ENCODE peak calls at places on chromosomes 4 and X, in seven cellular contexts. I is left ventricle myocardium inferior; O is GM13976; G is stimulated activated CD8-positive, alpha-beta memory T cell treated with anti-CD3 and anti-CD28 coated beads, Interleukin-7, amount 100 ng/mL, for 4 hours; C is naive B cell; E is HCT116; V is IMR-90. K is an unnamed sample.

GRCh38 chr4:8391972-8392371 is 48.6 kb downstream of the ACOX3 start:
- DNase-seq in I (peak), O (peak), G (no peak), C (no peak), E (no peak), V (peak), K (peak)

GRCh38 chrX:111445485-111445884 is 33.5 kb upstream of the DCX start:
- DNase-seq in I (no peak), O (peak), G (no peak), C (peak), E (peak), V (peak), K (peak)

GRCh38 chrX:11406109-11406755 is 113.0 kb downstream of the AMELX start:
- DNase-seq in I (no peak), O (no peak), G (no peak), C (no peak), E (no peak), V (peak), K (no peak)

GRCh38 chr4:83272900-83273299 is 11.7 kb downstream of the COQ2 start:
- DNase-seq in I (no peak), O (peak), G (no peak), C (peak), E (no peak), V (no peak), K (no peak)

GRCh38 chr4:72376901-72377300 is 192.1 kb downstream of the ADAMTS3 start:
- DNase-seq in I (no peak), O (no peak), G (no peak), C (no peak), E (no peak), V (no peak), K (no peak)

GRCh38 chr4:1204828-1205591 is 32.6 kb upstream of the SPON2 start:
- DNase-seq in I (no peak), O (no peak), G (no peak), C (no peak), E (no peak), V (no peak), K (no peak)

GRCh38 chrX:133661962-133662839 is 246.9 kb upstream of the GPC4 start:
- DNase-seq in I (no peak), O (no peak), G (no peak), C (no peak), E (no peak), V (no peak), K (no peak)

GRCh38 chr4:181418491-181418890 is 824.7 kb upstream of the TENM3 start:
- DNase-seq in I (no peak), O (no peak), G (no peak), C (no peak), E (no peak), V (no peak), K (no peak)

GRCh38 chrX:6227445-6227820 is 1.2 kb downstream of the NLGN4X start:
- DNase-seq in I (no peak), O (peak), G (no peak), C (no peak), E (no peak), V (no peak), K (no peak)

GRCh38 chr4:173835863-173836262 is 305.8 kb upstream of the HAND2 start:
- DNase-seq in I (peak), O (no peak), G (no peak), C (no peak), E (no peak), V (peak), K (no peak)

GRCh38 chr4:11743236-11743635 is 314.5 kb upstream of the HS3ST1 start:
- DNase-seq in I (no peak), O (no peak), G (no peak), C (no peak), E (no peak), V (peak), K (no peak)

GRCh38 chr4:143225167-143225566 is 40.5 kb downstream of the USP38 start:
- DNase-seq in I (no peak), O (no peak), G (no peak), C (no peak), E (no peak), V (no peak), K (no peak)

K was measured in midbrain.